ENCODE peak calls at places on chromosome 18, in four cellular contexts. U, P, F and Z are unnamed samples.
A peak's percentile ranks its signal among the peaks of the same experiment; 100 is the strongest.

GRCh38 chr18:21112140-21112473 is 494 bp upstream of the ROCK1 start:
- DNase-seq in P (no peak), U (no peak), F (no peak), Z (no peak)

GRCh38 chr18:48605408-48605845 is 66.6 kb downstream of the CTIF start:
- DNase-seq in P (no peak), U (no peak), F (no peak), Z (no peak)

GRCh38 chr18:10128906-10129305 is 215.1 kb downstream of the VAPA start:
- DNase-seq in P (no peak), U (no peak), F (peak; percentile 52), Z (no peak)

GRCh38 chr18:45521151-45521550 is 94.1 kb upstream of the SLC14A2 start:
- DNase-seq in U (peak; percentile 21), P (no peak), F (peak; percentile 93), Z (no peak)

GRCh38 chr18:53534203-53534602 is 690.3 kb downstream of the MBD2 start:
- DNase-seq in P (no peak), U (no peak), F (no peak), Z (no peak)

GRCh38 chr18:79529991-79530390 is 134.3 kb downstream of the NFATC1 start:
- DNase-seq in F (no peak), U (no peak), P (no peak), Z (no peak)

GRCh38 chr18:34660572-34660971 is 49.5 kb upstream of the DTNA start:
- DNase-seq in P (no peak), F (no peak), U (no peak), Z (no peak)

GRCh38 chr18:36665952-36666351 is 162.8 kb downstream of the TPGS2 start:
- DNase-seq in U (no peak), F (no peak), P (no peak), Z (no peak)

GRCh38 chr18:2400701-2401191 is 170.6 kb downstream of the METTL4 start:
- DNase-seq in F (peak; percentile 8), P (no peak), U (no peak), Z (no peak)

GRCh38 chr18:61336766-61337165 is 3.5 kb downstream of the CDH20 start:
- DNase-seq in P (no peak), U (no peak), F (no peak), Z (no peak)

GRCh38 chr18:66792466-66792865 is 188.6 kb upstream of the CDH19 start:
- DNase-seq in P (no peak), U (peak; percentile 83), F (no peak), Z (no peak)

GRCh38 chr18:652131-652530 is 5.3 kb upstream of the TYMS start:
- DNase-seq in F (peak; percentile 9), U (no peak), P (no peak), Z (no peak)

GRCh38 chr18:35658112-35658511 is 76.6 kb downstream of the GALNT1 start:
- DNase-seq in U (no peak), F (no peak), P (no peak), Z (no peak)

GRCh38 chr18:35662293-35663062 is 80.9 kb downstream of the GALNT1 start:
- DNase-seq in F (no peak), P (no peak), U (no peak), Z (no peak)

DNA sequence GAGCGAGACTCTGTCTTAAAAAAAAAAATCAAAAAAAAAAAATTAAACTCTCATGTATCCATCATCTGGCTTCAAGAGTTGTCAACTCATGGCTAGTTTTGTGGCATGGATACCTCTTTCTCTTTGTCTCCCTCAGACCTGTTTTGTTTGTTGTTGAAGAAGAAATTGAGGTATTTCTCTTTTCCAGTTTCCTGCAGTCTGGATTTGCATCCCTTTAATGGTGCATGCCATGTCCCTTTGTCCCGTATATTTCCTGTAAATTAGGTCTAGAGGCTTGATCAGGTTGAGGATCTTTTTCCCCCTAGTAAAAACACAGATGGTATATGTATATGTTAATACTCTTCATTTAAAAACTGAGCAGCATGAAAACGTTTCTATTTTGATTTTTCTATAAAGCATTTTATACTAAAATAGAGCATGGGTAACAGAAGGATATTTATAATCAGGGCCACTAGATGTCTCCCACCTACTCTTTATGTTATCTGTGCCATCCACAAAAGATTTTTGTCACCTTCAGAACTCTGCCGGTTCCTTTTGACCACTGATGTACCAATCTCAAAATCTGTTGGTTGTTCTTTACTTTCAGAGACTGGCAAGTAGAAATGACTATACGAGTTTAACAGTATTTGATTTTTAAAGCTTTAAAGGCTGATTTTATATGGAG is 80.1 kb downstream of the GALNT1 start:
- DNase-seq in F (no peak), U (no peak), P (no peak), Z (no peak)
- TF ChIP-seq CTCF in F (peak; percentile 24), U (no peak), P (no peak), Z (peak; percentile 34)

DNA sequence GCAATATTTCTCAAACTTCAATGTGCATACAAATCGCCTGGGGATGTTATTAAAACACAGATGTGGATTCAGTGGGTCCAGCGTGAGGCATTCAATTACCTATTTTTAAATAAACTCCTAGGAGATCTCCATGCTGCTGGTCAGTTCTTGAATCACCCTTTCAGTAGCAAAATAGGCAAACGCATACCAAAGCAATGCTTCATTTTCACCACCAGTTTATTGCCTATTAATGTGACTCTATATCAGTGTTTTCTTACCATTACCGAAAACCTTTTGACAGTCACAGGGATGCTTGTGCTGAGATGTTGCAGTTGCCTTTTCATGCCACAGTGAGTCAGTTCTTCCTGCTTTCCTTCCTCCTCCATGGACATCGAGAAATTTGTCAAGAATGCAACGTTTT is 530.6 kb downstream of the CBLN2 start:
- DNase-seq in U (no peak), P (no peak), F (no peak), Z (no peak)
- TF ChIP-seq CTCF in U (no peak), P (no peak), F (no peak), Z (no peak)

GRCh38 chr18:40932862-40933261 is 1022.2 kb upstream of the PIK3C3 start:
- DNase-seq in U (no peak), F (no peak), P (no peak), Z (no peak)

GRCh38 chr18:40938615-40939014 is 1016.4 kb upstream of the PIK3C3 start:
- DNase-seq in F (no peak), P (no peak), U (no peak), Z (no peak)

GRCh38 chr18:40939636-40940035 is 1015.4 kb upstream of the PIK3C3 start:
- DNase-seq in F (no peak), P (no peak), U (no peak), Z (no peak)

GRCh38 chr18:40937386-40937785 is 1017.6 kb upstream of the PIK3C3 start:
- DNase-seq in F (no peak), P (no peak), U (peak; percentile 22), Z (no peak)

DNA sequence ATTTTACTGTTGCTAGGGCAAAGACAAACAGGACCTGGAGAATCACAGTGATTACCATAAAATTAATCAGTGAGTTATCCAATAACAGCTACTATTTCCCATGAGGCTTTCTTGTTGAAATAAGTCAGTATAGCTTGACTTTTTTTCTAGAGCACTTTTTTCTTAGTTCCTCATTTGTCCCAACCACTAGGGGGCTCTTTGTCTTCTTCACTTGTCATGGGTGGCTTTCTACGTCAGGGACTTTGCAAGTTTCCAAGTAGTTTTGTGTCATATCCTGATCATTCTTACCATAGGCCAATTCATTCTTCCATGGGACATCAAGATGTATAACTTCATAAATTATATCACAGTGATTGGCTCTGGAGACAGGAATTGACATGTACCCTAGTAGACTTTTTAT is 1019.6 kb upstream of the PIK3C3 start:
- DNase-seq in U (peak; percentile 34), P (no peak), F (peak; percentile 20), Z (no peak)
- TF ChIP-seq CTCF in U (peak; percentile 46), P (no peak), F (peak; percentile 50), Z (peak; percentile 11)

GRCh38 chr18:7735194-7735593 is 168.1 kb downstream of the PTPRM start:
- DNase-seq in U (peak; percentile 23), F (no peak), P (no peak), Z (no peak)
- TF ChIP-seq CTCF in U (peak; percentile 38), F (peak; percentile 44), P (no peak), Z (peak; percentile 18)

GRCh38 chr18:11512096-11513030 is 97.0 kb upstream of the SLC35G4 start:
- DNase-seq in P (no peak), U (peak; percentile 21), F (peak; percentile 21), Z (no peak)
- TF ChIP-seq CTCF in P (no peak), U (peak; percentile 20), F (peak; percentile 37), Z (peak; percentile 80)